ENCODE peak calls at places on chromosome 3, in nine cellular contexts. E is neural crest cell; I is kidney; O is cortex of kidney; R is H54; H is CD8-positive, alpha-beta memory T cell; P is GM13977; X is WTC11; J is amniotic stem cell. Z is an unnamed sample.

GRCh38 chr3:71045917-71046282 is 537.6 kb downstream of the FOXP1 start:
- DNase-seq in I (no peak), O (no peak), H (no peak), R (no peak), J (no peak), P (no peak), E (no peak), X (no peak), Z (no peak)

GRCh38 chr3:132867956-132868355 is 145.7 kb upstream of the NPHP3 start:
- DNase-seq in H (no peak), P (no peak), J (no peak), X (no peak), O (no peak), E (no peak), R (no peak), I (no peak), Z (no peak)

GRCh38 chr3:131053021-131053420 is 26.3 kb downstream of the NEK11 start:
- DNase-seq in I (no peak), P (no peak), R (no peak), O (no peak), E (no peak), H (no peak), J (no peak), X (no peak), Z (no peak)

GRCh38 chr3:33525232-33525631 is 85.0 kb upstream of the UBP1 start:
- DNase-seq in E (no peak), H (no peak), J (no peak), O (no peak), I (no peak), P (no peak), R (no peak), X (no peak), Z (no peak)

GRCh38 chr3:56826831-56827722 is 25.3 kb upstream of the ARHGEF3 start:
- DNase-seq in R (no peak), O (no peak), P (no peak), H (no peak), E (no peak), I (no peak), X (no peak), J (no peak), Z (no peak)

GRCh38 chr3:196694202-196694638 is 17.8 kb downstream of the CEP19 start:
- DNase-seq in E (no peak), I (no peak), P (peak; percentile 52), X (no peak), O (no peak), H (peak; percentile 6), J (no peak), R (peak; percentile 38), Z (no peak)

GRCh38 chr3:32374788-32375595 is 16.7 kb upstream of the CMTM7 start:
- DNase-seq in O (no peak), X (peak; percentile 54), H (peak; percentile 63), J (peak; percentile 57), I (no peak), P (peak; percentile 53), R (peak; percentile 36), E (peak; percentile 75), Z (peak; percentile 75)

GRCh38 chr3:98329392-98330124 is 24.1 kb upstream of the OR5K4 start:
- DNase-seq in H (peak; percentile 11), X (peak; percentile 39), P (peak; percentile 29), R (no peak), E (peak; percentile 50), J (no peak), I (no peak), O (no peak), Z (peak; percentile 56)

GRCh38 chr3:55000946-55001345 is 73.1 kb upstream of the LRTM1 start:
- DNase-seq in H (no peak), P (no peak), X (no peak), O (no peak), J (no peak), R (no peak), I (no peak), E (no peak), Z (no peak)

GRCh38 chr3:156553705-156554356 is 1.1 kb downstream of the SSR3 start:
- DNase-seq in H (no peak), P (no peak), R (no peak), J (peak; percentile 72), X (no peak), E (no peak), I (no peak), O (no peak), Z (no peak)

GRCh38 chr3:16987141-16987540 is 102.4 kb downstream of the PLCL2 start:
- DNase-seq in J (no peak), R (no peak), O (no peak), E (no peak), X (no peak), I (no peak), P (no peak), H (no peak), Z (no peak)

GRCh38 chr3:149603126-149604074 is 54.4 kb downstream of the WWTR1 start:
- DNase-seq in I (no peak), E (no peak), O (no peak), R (no peak), H (no peak), X (no peak), J (no peak), P (no peak), Z (no peak)

GRCh38 chr3:179265092-179265491 is 14.2 kb upstream of the KCNMB3 start:
- DNase-seq in R (no peak), O (no peak), I (no peak), H (no peak), E (no peak), X (no peak), J (no peak), P (no peak), Z (no peak)